ENCODE peak calls at places on chromosomes 13 and 19, in four cellular contexts. V is CD4-positive, alpha-beta T cell; N is AG04450; A is memory B cell. G is an unnamed sample.

GRCh38 chr13:68727788-68728187 is 1379.8 kb upstream of the ATXN8OS start:
- DNase-seq in V (no peak), N (no peak), A (no peak), G (no peak)

GRCh38 chr19:13841339-13842293 is 35.3 kb upstream of the NANOS3 start:
- DNase-seq in V (no peak), N (no peak), A (peak; percentile 60), G (no peak)

GRCh38 chr13:111897178-111897845 is 169.6 kb upstream of the SOX1 start:
- DNase-seq in V (no peak), N (no peak), A (no peak), G (no peak)

GRCh38 chr19:35031072-35031881 is 1.0 kb downstream of the SCN1B start:
- DNase-seq in V (no peak), N (no peak), A (no peak), G (no peak)

GRCh38 chr19:30447276-30447870 is 75.2 kb downstream of the ZNF536 start:
- DNase-seq in V (no peak), N (no peak), A (no peak), G (no peak)

GRCh38 chr13:46176756-46177155 is 5.2 kb downstream of the LCP1 start:
- DNase-seq in V (no peak), N (no peak), A (peak; percentile 48), G (no peak)

GRCh38 chr19:29714953-29715694 is at the start of gene C19orf12:
- DNase-seq in V (peak; percentile 65), N (no peak), A (peak; percentile 32), G (no peak)

GRCh38 chr13:38944219-38944618 is 46.4 kb downstream of the STOML3 start:
- DNase-seq in V (no peak), N (no peak), A (no peak), G (no peak)

GRCh38 chr13:85741017-85741416 is 58.2 kb downstream of the SLITRK6 start:
- DNase-seq in V (no peak), N (no peak), A (no peak), G (no peak)

GRCh38 chr13:73060251-73061160 is 1.7 kb downstream of the KLF5 start:
- DNase-seq in V (no peak), N (peak; percentile 50), A (no peak), G (peak; percentile 50)

GRCh38 chr19:32168606-32169005 is 176.8 kb upstream of the ZNF507 start:
- DNase-seq in V (no peak), N (no peak), A (no peak), G (no peak)

GRCh38 chr13:61144301-61144700 is 271.3 kb downstream of the PCDH20 start:
- DNase-seq in V (no peak), N (no peak), A (no peak), G (no peak)

GRCh38 chr19:46955114-46955812 is 64.4 kb upstream of the NPAS1 start:
- DNase-seq in V (no peak), N (no peak), A (peak; percentile 10), G (no peak)

GRCh38 chr19:8413593-8413923 is 453 bp downstream of the MARCHF2 start:
- DNase-seq in V (no peak), N (no peak), A (no peak), G (no peak)

GRCh38 chr13:114019367-114019766 is 45.5 kb upstream of the C13orf46 start:
- DNase-seq in V (peak; percentile 58), N (no peak), A (no peak), G (no peak)

GRCh38 chr19:40718774-40719391 is 2.0 kb downstream of the ITPKC start:
- DNase-seq in V (no peak), N (no peak), A (no peak), G (no peak)

GRCh38 chr19:5826531-5827341 is 12.8 kb downstream of the FUT6 start:
- DNase-seq in V (no peak), N (no peak), A (no peak), G (no peak)

GRCh38 chr19:47096721-47097120 is 16.9 kb downstream of the ZC3H4 start:
- DNase-seq in V (no peak), N (no peak), A (no peak), G (no peak)

GRCh38 chr13:27970382-27971235 is 1.5 kb upstream of the CDX2 start:
- DNase-seq in V (no peak), N (no peak), A (no peak), G (no peak)

GRCh38 chr19:54136086-54136863 is 1.3 kb upstream of the CNOT3 start:
- DNase-seq in V (no peak), N (no peak), A (no peak), G (no peak)

GRCh38 chr19:52190679-52191293 is 934 bp downstream of the PPP2R1A start:
- DNase-seq in V (no peak), N (no peak), A (no peak), G (no peak)

GRCh38 chr13:104984296-104984818 is 1551.1 kb downstream of the EFNB2 start:
- DNase-seq in V (no peak), N (no peak), A (no peak), G (no peak)

GRCh38 chr13:112117258-112117954 is 50.5 kb downstream of the SOX1 start:
- DNase-seq in V (no peak), N (no peak), A (no peak), G (no peak)

GRCh38 chr19:17076539-17076919 is 952 bp downstream of the MYO9B start:
- DNase-seq in V (peak; percentile 45), N (no peak), A (no peak), G (no peak)

GRCh38 chr13:36549126-36549702 is 116.9 kb downstream of the CCNA1 start:
- DNase-seq in V (no peak), N (no peak), A (no peak), G (no peak)

GRCh38 chr13:30143671-30144400 is 163.5 kb downstream of the KATNAL1 start:
- DNase-seq in V (no peak), N (no peak), A (no peak), G (no peak)

GRCh38 chr19:41998246-41999020 is 4.4 kb upstream of the ATP1A3 start:
- DNase-seq in V (no peak), N (no peak), A (peak; percentile 38), G (no peak)

GRCh38 chr19:36009633-36010379 is 1.2 kb upstream of the SYNE4 start:
- DNase-seq in V (no peak), N (no peak), A (no peak), G (no peak)

GRCh38 chr19:12521996-12522395 is 29.3 kb downstream of the ZNF564 start:
- DNase-seq in V (no peak), N (no peak), A (no peak), G (no peak)

GRCh38 chr13:97810152-97810551 is 143.3 kb upstream of the IPO5 start:
- DNase-seq in V (no peak), N (no peak), A (no peak), G (no peak)

GRCh38 chr13:97912139-97912535 is 41.3 kb upstream of the IPO5 start:
- DNase-seq in V (no peak), N (no peak), A (no peak), G (no peak)

GRCh38 chr13:50127017-50127725 is 111.9 kb downstream of the KCNRG start:
- DNase-seq in V (peak; percentile 62), N (no peak), A (peak; percentile 36), G (no peak)

GRCh38 chr13:25862156-25862555 is 189.7 kb downstream of the SHISA2 start:
- DNase-seq in V (no peak), N (no peak), A (no peak), G (no peak)

GRCh38 chr19:4368128-4368820 is 24.9 kb downstream of the MPND start:
- DNase-seq in V (no peak), N (no peak), A (no peak), G (no peak)

GRCh38 chr13:35767256-35767981 is 290.9 kb upstream of the MAB21L1 start:
- DNase-seq in V (no peak), N (no peak), A (no peak), G (no peak)

GRCh38 chr19:35179830-35180229 is 25.3 kb downstream of the FXYD5 start:
- DNase-seq in V (no peak), N (no peak), A (no peak), G (no peak)

GRCh38 chr13:110913322-110913721 is 1.5 kb downstream of the ANKRD10 start:
- DNase-seq in V (no peak), N (no peak), A (no peak), G (no peak)

GRCh38 chr13:52849727-52850395 is 1.4 kb upstream of the PCDH8 start:
- DNase-seq in V (no peak), N (no peak), A (no peak), G (no peak)

GRCh38 chr19:44968670-44969069 is 13.5 kb downstream of the CLPTM1 start:
- DNase-seq in V (no peak), N (no peak), A (no peak), G (no peak)

GRCh38 chr13:38630780-38631179 is 56.1 kb upstream of the FREM2 start:
- DNase-seq in V (no peak), N (no peak), A (no peak), G (peak; percentile 11)

G was measured in AG09319.